ENCODE peak calls at places on chromosomes 11 and 22, in five cellular contexts. One of them, this sample, is unnamed.

GRCh38 chr11:76277298-76278175 is 71.2 kb upstream of the WNT11 start:
- DNase-seq in BJ: no peak
- DNase-seq in bronchial epithelial cell: no peak
- DNase-seq in AG04450: no peak
- DNase-seq in heart right ventricle: no peak
- DNase-seq in this sample: no peak

GRCh38 chr22:27930246-27931060 is 11.4 kb upstream of the PITPNB start:
- DNase-seq in BJ: no peak
- DNase-seq in bronchial epithelial cell: peak
- DNase-seq in AG04450: no peak
- DNase-seq in heart right ventricle: no peak
- DNase-seq in this sample: no peak

GRCh38 chr22:37163618-37164534 is 14.2 kb upstream of the IL2RB start:
- DNase-seq in BJ: no peak
- DNase-seq in bronchial epithelial cell: no peak
- DNase-seq in AG04450: no peak
- DNase-seq in heart right ventricle: no peak
- DNase-seq in this sample: no peak

GRCh38 chr11:64359712-64360402 is 895 bp downstream of the RPS6KA4 start:
- DNase-seq in BJ: no peak
- DNase-seq in bronchial epithelial cell: no peak
- DNase-seq in AG04450: no peak
- DNase-seq in heart right ventricle: no peak
- DNase-seq in this sample: peak

GRCh38 chr11:77130763-77131513 is 2.9 kb downstream of the MYO7A start:
- DNase-seq in BJ: no peak
- DNase-seq in bronchial epithelial cell: no peak
- DNase-seq in AG04450: no peak
- DNase-seq in heart right ventricle: peak
- DNase-seq in this sample: no peak

GRCh38 chr11:9060700-9061111 is 30.7 kb downstream of the SCUBE2 start:
- DNase-seq in BJ: no peak
- DNase-seq in bronchial epithelial cell: peak
- DNase-seq in AG04450: no peak
- DNase-seq in heart right ventricle: no peak
- DNase-seq in this sample: no peak

GRCh38 chr22:24155597-24156145 is 25.6 kb upstream of the SUSD2 start:
- DNase-seq in BJ: no peak
- DNase-seq in bronchial epithelial cell: peak
- DNase-seq in AG04450: no peak
- DNase-seq in heart right ventricle: peak
- DNase-seq in this sample: no peak

GRCh38 chr22:31857247-31857646 is 87.1 kb upstream of the YWHAH start:
- DNase-seq in BJ: no peak
- DNase-seq in bronchial epithelial cell: peak
- DNase-seq in AG04450: no peak
- DNase-seq in heart right ventricle: no peak
- DNase-seq in this sample: no peak

GRCh38 chr22:36902143-36902911 is 11.1 kb upstream of the CSF2RB start:
- DNase-seq in BJ: no peak
- DNase-seq in bronchial epithelial cell: no peak
- DNase-seq in AG04450: no peak
- DNase-seq in heart right ventricle: no peak
- DNase-seq in this sample: no peak

GRCh38 chr11:66976048-66976467 is 954 bp downstream of the C11orf86 start:
- DNase-seq in BJ: no peak
- DNase-seq in bronchial epithelial cell: no peak
- DNase-seq in AG04450: no peak
- DNase-seq in heart right ventricle: no peak
- DNase-seq in this sample: no peak

GRCh38 chr22:30336752-30337460 is 10.2 kb upstream of the TBC1D10A start:
- DNase-seq in BJ: no peak
- DNase-seq in bronchial epithelial cell: no peak
- DNase-seq in AG04450: no peak
- DNase-seq in heart right ventricle: peak
- DNase-seq in this sample: no peak

GRCh38 chr11:23959466-23959865 is 537.4 kb upstream of the LUZP2 start:
- DNase-seq in BJ: no peak
- DNase-seq in bronchial epithelial cell: no peak
- DNase-seq in AG04450: no peak
- DNase-seq in heart right ventricle: no peak
- DNase-seq in this sample: no peak

GRCh38 chr11:111938687-111939160 is 1.6 kb downstream of the DIXDC1 start:
- DNase-seq in BJ: no peak
- DNase-seq in bronchial epithelial cell: peak
- DNase-seq in AG04450: no peak
- DNase-seq in heart right ventricle: no peak
- DNase-seq in this sample: no peak

GRCh38 chr11:56848105-56848809 is 99.8 kb upstream of the OR9G4 start:
- DNase-seq in BJ: no peak
- DNase-seq in bronchial epithelial cell: no peak
- DNase-seq in AG04450: no peak
- DNase-seq in heart right ventricle: no peak
- DNase-seq in this sample: no peak

GRCh38 chr11:7672960-7673723 is at the start of gene CYB5R2:
- DNase-seq in BJ: no peak
- DNase-seq in bronchial epithelial cell: peak
- DNase-seq in AG04450: no peak
- DNase-seq in heart right ventricle: peak
- DNase-seq in this sample: no peak

GRCh38 chr22:30425616-30426394 is at the start of gene MTFP1:
- DNase-seq in BJ: no peak
- DNase-seq in bronchial epithelial cell: peak
- DNase-seq in AG04450: no peak
- DNase-seq in heart right ventricle: peak
- DNase-seq in this sample: no peak

GRCh38 chr22:46770726-46771125 is 8.3 kb downstream of the TBC1D22A start:
- DNase-seq in BJ: no peak
- DNase-seq in bronchial epithelial cell: no peak
- DNase-seq in AG04450: no peak
- DNase-seq in heart right ventricle: no peak
- DNase-seq in this sample: no peak

GRCh38 chr11:67538306-67538705 is 15.1 kb upstream of the CABP2 start:
- DNase-seq in BJ: no peak
- DNase-seq in bronchial epithelial cell: no peak
- DNase-seq in AG04450: no peak
- DNase-seq in heart right ventricle: no peak
- DNase-seq in this sample: no peak

GRCh38 chr22:48981671-48982070 is 846.0 kb downstream of the BRD1 start:
- DNase-seq in BJ: no peak
- DNase-seq in bronchial epithelial cell: no peak
- DNase-seq in AG04450: no peak
- DNase-seq in heart right ventricle: no peak
- DNase-seq in this sample: no peak

GRCh38 chr22:40261783-40262182 is 84.1 kb downstream of the TNRC6B start:
- DNase-seq in BJ: no peak
- DNase-seq in bronchial epithelial cell: no peak
- DNase-seq in AG04450: no peak
- DNase-seq in heart right ventricle: no peak
- DNase-seq in this sample: no peak

GRCh38 chr22:24072361-24072760 is 61.3 kb downstream of the CABIN1 start:
- DNase-seq in BJ: no peak
- DNase-seq in bronchial epithelial cell: no peak
- DNase-seq in AG04450: no peak
- DNase-seq in heart right ventricle: no peak
- DNase-seq in this sample: no peak

GRCh38 chr11:10500757-10501684 is 40.0 kb downstream of the RNF141 start:
- DNase-seq in BJ: no peak
- DNase-seq in bronchial epithelial cell: no peak
- DNase-seq in AG04450: no peak
- DNase-seq in heart right ventricle: no peak
- DNase-seq in this sample: no peak

GRCh38 chr11:118610773-118611432 is 3.5 kb downstream of the PHLDB1 start:
- DNase-seq in BJ: no peak
- DNase-seq in bronchial epithelial cell: peak
- DNase-seq in AG04450: no peak
- DNase-seq in heart right ventricle: peak
- DNase-seq in this sample: no peak

GRCh38 chr11:23257556-23257955 is 397.3 kb upstream of the CCDC179 start:
- DNase-seq in BJ: no peak
- DNase-seq in bronchial epithelial cell: no peak
- DNase-seq in AG04450: no peak
- DNase-seq in heart right ventricle: no peak
- DNase-seq in this sample: no peak

DNA sequence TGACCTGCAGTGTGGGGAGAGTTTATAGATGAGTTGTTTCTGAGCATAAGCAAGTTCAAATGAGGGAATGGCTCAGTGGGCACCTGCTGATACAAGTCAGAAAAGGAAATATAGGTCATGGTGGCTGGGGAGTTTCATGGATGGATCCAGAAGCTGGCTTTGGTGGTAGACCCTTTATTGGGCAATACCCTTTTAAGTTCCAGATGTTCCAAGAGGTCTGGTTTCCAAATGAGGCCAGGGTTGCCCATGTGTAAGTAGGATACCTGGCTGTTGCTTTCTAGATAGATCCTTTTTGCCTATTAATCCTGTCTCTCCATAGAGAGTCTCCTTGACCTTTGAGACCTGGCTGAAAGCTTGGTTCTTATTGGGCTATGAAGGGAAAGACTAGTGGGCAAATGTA is 2.2 kb downstream of the STIM1 start:
- DNase-seq in BJ: no peak
- DNase-seq in bronchial epithelial cell: no peak
- DNase-seq in AG04450: no peak
- DNase-seq in heart right ventricle: no peak
- DNase-seq in this sample: no peak
- H3K4me3 ChIP-seq in BJ: no peak
- H3K4me3 ChIP-seq in bronchial epithelial cell: no peak
- H3K4me3 ChIP-seq in AG04450: no peak
- H3K4me3 ChIP-seq in heart right ventricle: peak
- H3K4me3 ChIP-seq in this sample: no peak

GRCh38 chr22:38239101-38239761 is 33.6 kb downstream of the TMEM184B start:
- DNase-seq in BJ: peak
- DNase-seq in bronchial epithelial cell: peak
- DNase-seq in AG04450: peak
- DNase-seq in heart right ventricle: no peak
- DNase-seq in this sample: no peak
- TF ChIP-seq CTCF in BJ: peak
- TF ChIP-seq CTCF in bronchial epithelial cell: peak
- TF ChIP-seq CTCF in AG04450: peak
- TF ChIP-seq CTCF in heart right ventricle: peak
- TF ChIP-seq CTCF in this sample: no peak

DNA sequence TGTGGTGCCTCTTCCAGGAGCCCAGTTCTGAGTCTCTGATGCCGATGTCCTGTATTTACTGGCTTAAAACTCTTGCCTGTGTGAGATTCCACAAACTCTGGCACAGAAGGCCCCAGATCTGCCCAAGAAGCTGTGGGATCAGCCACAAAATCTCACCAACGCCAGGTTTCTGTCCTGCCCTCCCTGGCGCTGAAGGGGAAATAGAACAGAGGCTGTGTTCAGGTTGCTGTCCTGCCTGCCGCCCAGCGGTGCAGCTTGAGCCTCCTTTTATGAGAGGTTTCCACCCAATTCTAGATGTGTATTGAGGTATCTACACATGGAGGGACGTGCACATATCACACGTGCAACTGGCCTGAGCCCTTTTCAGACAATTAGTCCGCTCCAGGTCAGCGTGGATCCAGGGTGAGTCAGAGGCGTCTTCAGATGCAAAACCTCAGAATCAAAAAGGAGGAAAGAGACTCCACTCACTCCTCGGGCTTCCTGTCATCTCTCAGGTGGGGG is 2.2 kb downstream of the TMEM80 start:
- DNase-seq in BJ: no peak
- DNase-seq in bronchial epithelial cell: peak
- DNase-seq in AG04450: no peak
- DNase-seq in heart right ventricle: no peak
- DNase-seq in this sample: no peak
- H3K4me3 ChIP-seq in BJ: no peak
- H3K4me3 ChIP-seq in bronchial epithelial cell: no peak
- H3K4me3 ChIP-seq in AG04450: no peak
- H3K4me3 ChIP-seq in heart right ventricle: no peak
- H3K4me3 ChIP-seq in this sample: no peak

GRCh38 chr11:69716099-69716498 is 12.3 kb upstream of the FGF19 start:
- DNase-seq in BJ: no peak
- DNase-seq in bronchial epithelial cell: no peak
- DNase-seq in AG04450: no peak
- DNase-seq in heart right ventricle: no peak
- DNase-seq in this sample: no peak

GRCh38 chr11:69718912-69719311 is 15.1 kb upstream of the FGF19 start:
- DNase-seq in BJ: no peak
- DNase-seq in bronchial epithelial cell: no peak
- DNase-seq in AG04450: no peak
- DNase-seq in heart right ventricle: no peak
- DNase-seq in this sample: no peak

GRCh38 chr11:69716891-69717747 is 13.3 kb upstream of the FGF19 start:
- DNase-seq in BJ: no peak
- DNase-seq in bronchial epithelial cell: no peak
- DNase-seq in AG04450: no peak
- DNase-seq in heart right ventricle: no peak
- DNase-seq in this sample: no peak

GRCh38 chr11:69715446-69715845 is 11.6 kb upstream of the FGF19 start:
- DNase-seq in BJ: no peak
- DNase-seq in bronchial epithelial cell: no peak
- DNase-seq in AG04450: no peak
- DNase-seq in heart right ventricle: no peak
- DNase-seq in this sample: no peak

GRCh38 chr11:69718147-69718546 is 14.3 kb upstream of the FGF19 start:
- DNase-seq in BJ: no peak
- DNase-seq in bronchial epithelial cell: no peak
- DNase-seq in AG04450: no peak
- DNase-seq in heart right ventricle: peak
- DNase-seq in this sample: no peak
- TF ChIP-seq CTCF in BJ: peak
- TF ChIP-seq CTCF in bronchial epithelial cell: peak
- TF ChIP-seq CTCF in AG04450: peak
- TF ChIP-seq CTCF in heart right ventricle: peak
- TF ChIP-seq CTCF in this sample: peak

DNA sequence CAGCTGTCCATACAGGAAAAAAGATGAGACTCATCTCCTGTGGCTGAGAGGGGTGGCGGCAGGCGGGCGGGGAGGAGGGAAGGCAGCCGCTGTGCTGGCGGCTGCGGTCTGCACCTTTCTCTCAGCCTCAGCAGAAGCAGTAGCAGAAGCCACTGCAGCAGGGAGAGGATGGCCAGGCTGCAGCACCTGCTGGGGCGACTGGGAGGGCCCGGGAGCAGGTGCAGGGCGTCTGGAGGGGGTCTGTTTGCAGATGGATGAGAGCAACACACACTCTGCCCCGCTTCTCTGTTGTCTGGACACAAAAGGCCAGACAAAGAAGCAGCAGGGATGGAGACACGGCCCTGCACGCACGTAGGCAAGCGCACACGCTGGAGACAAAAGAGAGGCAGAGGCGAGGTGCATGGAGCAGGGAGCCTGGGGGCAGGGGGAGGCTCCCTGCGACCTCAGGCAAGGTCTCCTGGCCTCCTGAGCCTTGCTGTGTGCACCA is 9.3 kb upstream of the MIAT start:
- DNase-seq in BJ: no peak
- DNase-seq in bronchial epithelial cell: no peak
- DNase-seq in AG04450: no peak
- DNase-seq in heart right ventricle: no peak
- DNase-seq in this sample: no peak
- H3K4me3 ChIP-seq in BJ: no peak
- H3K4me3 ChIP-seq in bronchial epithelial cell: no peak
- H3K4me3 ChIP-seq in AG04450: no peak
- H3K4me3 ChIP-seq in heart right ventricle: no peak
- H3K4me3 ChIP-seq in this sample: no peak